ENCODE peak calls at places on chromosomes 3 and 15, in seven cellular contexts. F is occipital lobe; H is body of pancreas; C is left ventricle myocardium inferior; B is CD8-positive, alpha-beta memory T cell; T is left lung; G is HS-27A. K is an unnamed sample.

GRCh38 chr3:141653872-141654271 is 84.2 kb upstream of the RNF7 start:
- DNase-seq in F (no peak), H (no peak), C (no peak), B (no peak), T (no peak), G (no peak), K (no peak)

GRCh38 chr3:170077406-170077805 is 39.6 kb downstream of the GPR160 start:
- DNase-seq in F (no peak), H (no peak), C (no peak), B (no peak), T (no peak), G (no peak), K (no peak)

GRCh38 chr3:143443851-143444331 is 324.3 kb downstream of the CHST2 start:
- DNase-seq in F (no peak), H (peak), C (no peak), B (no peak), T (peak), G (peak), K (no peak)

GRCh38 chr3:169041677-169042171 is 621.8 kb downstream of the MECOM start:
- DNase-seq in F (no peak), H (no peak), C (no peak), B (no peak), T (no peak), G (peak), K (no peak)

GRCh38 chr3:73490453-73491311 is 134.1 kb downstream of the PDZRN3 start:
- DNase-seq in F (no peak), H (peak), C (peak), B (no peak), T (peak), G (peak), K (no peak)

GRCh38 chr15:70347766-70348558 is 250.2 kb upstream of the TLE3 start:
- DNase-seq in F (no peak), H (no peak), C (no peak), B (no peak), T (no peak), G (no peak), K (no peak)

GRCh38 chr15:28942046-28942445 is 56.3 kb downstream of the APBA2 start:
- DNase-seq in F (no peak), H (no peak), C (no peak), B (peak), T (no peak), G (no peak), K (peak)

GRCh38 chr3:69324362-69325025 is 61.4 kb downstream of the FRMD4B start:
- DNase-seq in F (no peak), H (no peak), C (no peak), B (no peak), T (no peak), G (peak), K (no peak)

GRCh38 chr3:131705558-131706051 is 202.8 kb upstream of the MRPL3 start:
- DNase-seq in F (no peak), H (no peak), C (no peak), B (no peak), T (no peak), G (no peak), K (no peak)

GRCh38 chr3:177982034-177982433 is 554.2 kb upstream of the KCNMB2 start:
- DNase-seq in F (no peak), H (no peak), C (no peak), B (no peak), T (no peak), G (peak), K (no peak)

GRCh38 chr3:25508901-25509300 is 80.8 kb downstream of the RARB start:
- DNase-seq in F (no peak), H (no peak), C (no peak), B (no peak), T (no peak), G (no peak), K (no peak)

GRCh38 chr3:168540726-168541125 is 445.0 kb upstream of the GOLIM4 start:
- DNase-seq in F (no peak), H (no peak), C (no peak), B (no peak), T (no peak), G (no peak), K (no peak)

K was measured in CD8-positive, alpha-beta T cell.